ENCODE peak calls at places on chromosomes 12 and 14, in nine cellular contexts. One of them, this sample, is unnamed. For H3K4me1, the result is how much of the 10 kb centered on the place peaks cover.

GRCh38 chr12:120980800-120981368 is 2.5 kb downstream of the HNF1A start:
- DNase-seq in heart right ventricle: no peak
- DNase-seq in lung: no peak
- DNase-seq in cardiac muscle cell: no peak
- DNase-seq in neural progenitor cell: no peak
- DNase-seq in body of pancreas: peak
- DNase-seq in H1: no peak
- DNase-seq in transverse colon: peak
- DNase-seq in mucosa of descending colon: peak
- DNase-seq in this sample: peak

GRCh38 chr12:19369691-19370148 is 69.6 kb upstream of the AEBP2 start:
- DNase-seq in cardiac muscle cell: no peak
- DNase-seq in body of pancreas: no peak
- DNase-seq in lung: no peak
- DNase-seq in transverse colon: no peak
- DNase-seq in heart right ventricle: no peak
- DNase-seq in neural progenitor cell: no peak
- DNase-seq in mucosa of descending colon: no peak
- DNase-seq in H1: no peak
- DNase-seq in this sample: peak

GRCh38 chr14:59278111-59278510 is 89.6 kb downstream of the DAAM1 start:
- DNase-seq in cardiac muscle cell: no peak
- DNase-seq in H1: no peak
- DNase-seq in transverse colon: no peak
- DNase-seq in neural progenitor cell: no peak
- DNase-seq in lung: no peak
- DNase-seq in heart right ventricle: no peak
- DNase-seq in mucosa of descending colon: no peak
- DNase-seq in body of pancreas: no peak
- DNase-seq in this sample: no peak

GRCh38 chr14:105410642-105411016 is 9.0 kb upstream of the MTA1 start:
- DNase-seq in H1: no peak
- DNase-seq in lung: no peak
- DNase-seq in mucosa of descending colon: no peak
- DNase-seq in transverse colon: no peak
- DNase-seq in cardiac muscle cell: no peak
- DNase-seq in neural progenitor cell: no peak
- DNase-seq in heart right ventricle: no peak
- DNase-seq in body of pancreas: no peak
- DNase-seq in this sample: no peak

GRCh38 chr12:132827763-132828703 is 636 bp downstream of the GOLGA3 start:
- DNase-seq in H1: no peak
- DNase-seq in transverse colon: peak
- DNase-seq in heart right ventricle: peak
- DNase-seq in mucosa of descending colon: peak
- DNase-seq in neural progenitor cell: no peak
- DNase-seq in cardiac muscle cell: peak
- DNase-seq in body of pancreas: peak
- DNase-seq in lung: peak
- DNase-seq in this sample: peak

GRCh38 chr12:50985322-50985721 is 33.0 kb downstream of the HIGD1C start:
- DNase-seq in neural progenitor cell: no peak
- DNase-seq in mucosa of descending colon: no peak
- DNase-seq in transverse colon: no peak
- DNase-seq in lung: no peak
- DNase-seq in body of pancreas: no peak
- DNase-seq in cardiac muscle cell: peak
- DNase-seq in H1: no peak
- DNase-seq in heart right ventricle: no peak
- DNase-seq in this sample: no peak

GRCh38 chr12:24396266-24396665 is 446.8 kb upstream of the SOX5 start:
- DNase-seq in neural progenitor cell: peak
- DNase-seq in heart right ventricle: no peak
- DNase-seq in mucosa of descending colon: no peak
- DNase-seq in lung: no peak
- DNase-seq in body of pancreas: no peak
- DNase-seq in cardiac muscle cell: no peak
- DNase-seq in transverse colon: no peak
- DNase-seq in H1: no peak
- DNase-seq in this sample: no peak

GRCh38 chr12:130878193-130879185 is 6.6 kb downstream of the RAN start:
- DNase-seq in mucosa of descending colon: no peak
- DNase-seq in transverse colon: no peak
- DNase-seq in cardiac muscle cell: no peak
- DNase-seq in heart right ventricle: no peak
- DNase-seq in H1: peak
- DNase-seq in neural progenitor cell: no peak
- DNase-seq in lung: no peak
- DNase-seq in body of pancreas: no peak
- DNase-seq in this sample: peak

GRCh38 chr12:125185740-125186470 is 120.7 kb downstream of the AACS start:
- DNase-seq in mucosa of descending colon: peak
- DNase-seq in heart right ventricle: peak
- DNase-seq in body of pancreas: peak
- DNase-seq in neural progenitor cell: peak
- DNase-seq in cardiac muscle cell: peak
- DNase-seq in H1: peak
- DNase-seq in lung: peak
- DNase-seq in transverse colon: peak
- DNase-seq in this sample: peak

GRCh38 chr12:130049666-130050065 is 112.6 kb upstream of the FZD10 start:
- DNase-seq in heart right ventricle: no peak
- DNase-seq in transverse colon: no peak
- DNase-seq in lung: no peak
- DNase-seq in neural progenitor cell: peak
- DNase-seq in H1: no peak
- DNase-seq in body of pancreas: no peak
- DNase-seq in cardiac muscle cell: no peak
- DNase-seq in mucosa of descending colon: no peak
- DNase-seq in this sample: no peak

GRCh38 chr12:12540261-12541013 is 22.2 kb downstream of the DUSP16 start:
- DNase-seq in body of pancreas: no peak
- DNase-seq in H1: no peak
- DNase-seq in neural progenitor cell: no peak
- DNase-seq in transverse colon: no peak
- DNase-seq in mucosa of descending colon: no peak
- DNase-seq in lung: no peak
- DNase-seq in cardiac muscle cell: no peak
- DNase-seq in heart right ventricle: no peak
- DNase-seq in this sample: no peak

GRCh38 chr14:29734732-29735131 is 192.9 kb downstream of the PRKD1 start:
- DNase-seq in neural progenitor cell: peak
- DNase-seq in heart right ventricle: no peak
- DNase-seq in body of pancreas: no peak
- DNase-seq in mucosa of descending colon: no peak
- DNase-seq in H1: no peak
- DNase-seq in cardiac muscle cell: no peak
- DNase-seq in transverse colon: no peak
- DNase-seq in lung: no peak
- DNase-seq in this sample: no peak

GRCh38 chr14:91980157-91980556 is 32.7 kb upstream of the FBLN5 start:
- DNase-seq in neural progenitor cell: no peak
- DNase-seq in cardiac muscle cell: no peak
- DNase-seq in transverse colon: no peak
- DNase-seq in heart right ventricle: no peak
- DNase-seq in body of pancreas: no peak
- DNase-seq in H1: no peak
- DNase-seq in mucosa of descending colon: no peak
- DNase-seq in lung: no peak
- DNase-seq in this sample: no peak

GRCh38 chr14:68343534-68344093 is 449.3 kb downstream of the ZFP36L1 start:
- DNase-seq in neural progenitor cell: no peak
- DNase-seq in cardiac muscle cell: no peak
- DNase-seq in mucosa of descending colon: no peak
- DNase-seq in H1: no peak
- DNase-seq in lung: no peak
- DNase-seq in heart right ventricle: no peak
- DNase-seq in body of pancreas: no peak
- DNase-seq in transverse colon: no peak
- DNase-seq in this sample: no peak

GRCh38 chr14:31283568-31284252 is 76.1 kb upstream of the HECTD1 start:
- DNase-seq in neural progenitor cell: no peak
- DNase-seq in lung: no peak
- DNase-seq in body of pancreas: no peak
- DNase-seq in cardiac muscle cell: no peak
- DNase-seq in H1: no peak
- DNase-seq in heart right ventricle: no peak
- DNase-seq in transverse colon: no peak
- DNase-seq in mucosa of descending colon: no peak
- DNase-seq in this sample: no peak

GRCh38 chr12:130127909-130128763 is 34.1 kb upstream of the FZD10 start:
- DNase-seq in neural progenitor cell: no peak
- DNase-seq in body of pancreas: peak
- DNase-seq in cardiac muscle cell: no peak
- DNase-seq in mucosa of descending colon: no peak
- DNase-seq in heart right ventricle: peak
- DNase-seq in lung: peak
- DNase-seq in transverse colon: no peak
- DNase-seq in H1: no peak
- DNase-seq in this sample: no peak

GRCh38 chr12:104555650-104556049 is 98.9 kb downstream of the CHST11 start:
- DNase-seq in H1: no peak
- DNase-seq in heart right ventricle: no peak
- DNase-seq in neural progenitor cell: peak
- DNase-seq in transverse colon: no peak
- DNase-seq in body of pancreas: no peak
- DNase-seq in mucosa of descending colon: no peak
- DNase-seq in cardiac muscle cell: no peak
- DNase-seq in lung: no peak
- DNase-seq in this sample: no peak

GRCh38 chr14:33120341-33120740 is 181.7 kb downstream of the NPAS3 start:
- DNase-seq in H1: no peak
- DNase-seq in transverse colon: no peak
- DNase-seq in heart right ventricle: no peak
- DNase-seq in neural progenitor cell: no peak
- DNase-seq in body of pancreas: no peak
- DNase-seq in lung: no peak
- DNase-seq in cardiac muscle cell: no peak
- DNase-seq in mucosa of descending colon: no peak
- DNase-seq in this sample: no peak

GRCh38 chr12:7374423-7375144 is 69.4 kb downstream of the CD163L1 start:
- DNase-seq in lung: no peak
- DNase-seq in H1: peak
- DNase-seq in cardiac muscle cell: peak
- DNase-seq in neural progenitor cell: peak
- DNase-seq in transverse colon: peak
- DNase-seq in heart right ventricle: peak
- DNase-seq in body of pancreas: peak
- DNase-seq in mucosa of descending colon: peak
- DNase-seq in this sample: peak
- TF ChIP-seq CTCF in lung: no peak
- TF ChIP-seq CTCF in H1: peak
- TF ChIP-seq CTCF in cardiac muscle cell: peak
- TF ChIP-seq CTCF in neural progenitor cell: peak
- TF ChIP-seq CTCF in transverse colon: peak
- TF ChIP-seq CTCF in heart right ventricle: no peak
- TF ChIP-seq CTCF in body of pancreas: peak
- TF ChIP-seq CTCF in mucosa of descending colon: no peak
- TF ChIP-seq CTCF in this sample: peak

DNA sequence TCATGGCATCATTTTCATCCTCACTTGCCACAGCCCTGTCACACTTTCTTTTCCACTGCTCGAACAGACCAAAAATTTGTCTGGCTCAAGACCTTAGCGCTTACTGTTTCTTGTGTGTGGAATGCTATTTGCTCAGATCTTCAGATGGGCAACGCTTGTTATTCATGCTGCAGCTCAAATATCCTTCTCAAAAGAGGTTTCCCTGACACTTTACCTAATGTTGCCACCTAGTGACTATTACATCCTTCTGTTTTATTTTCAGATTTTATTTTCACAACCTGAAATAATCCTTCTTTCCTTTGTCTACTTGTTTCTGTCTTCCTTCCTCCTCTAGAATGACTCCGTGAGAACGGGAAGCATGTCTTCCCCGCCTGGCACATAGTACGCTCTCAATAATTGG is 5.6 kb downstream of the FBXO33 start:
- DNase-seq in mucosa of descending colon: no peak
- DNase-seq in H1: no peak
- DNase-seq in neural progenitor cell: no peak
- DNase-seq in body of pancreas: no peak
- DNase-seq in heart right ventricle: no peak
- DNase-seq in cardiac muscle cell: no peak
- DNase-seq in transverse colon: no peak
- DNase-seq in lung: no peak
- DNase-seq in this sample: peak
- H3K4me1 ChIP-seq in mucosa of descending colon: under half
- H3K4me1 ChIP-seq in H1: under half
- H3K4me1 ChIP-seq in neural progenitor cell: under half
- H3K4me1 ChIP-seq in body of pancreas: under half
- H3K4me1 ChIP-seq in heart right ventricle: half or more
- H3K4me1 ChIP-seq in cardiac muscle cell: under half
- H3K4me1 ChIP-seq in transverse colon: under half
- H3K4me1 ChIP-seq in lung: under half
- H3K4me1 ChIP-seq in this sample: under half

DNA sequence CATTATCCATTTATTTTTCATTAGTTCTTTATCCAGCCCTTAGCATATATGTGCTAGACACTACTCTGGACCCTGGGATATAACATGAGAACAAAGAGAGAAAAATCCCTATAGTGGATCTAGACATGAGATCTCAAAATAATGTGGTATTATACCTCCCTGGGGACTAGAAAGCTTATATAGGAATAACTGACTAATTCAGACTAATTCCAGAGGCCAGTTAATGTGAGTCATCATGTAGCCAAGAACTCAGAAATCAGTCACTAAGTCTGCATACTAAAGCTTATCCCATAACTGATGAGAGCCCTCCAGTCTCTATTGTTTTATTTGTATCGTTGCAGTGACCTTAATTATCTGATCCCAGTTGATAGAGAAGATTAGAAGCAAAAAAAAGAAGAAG is 267.1 kb upstream of the RGS6 start:
- DNase-seq in transverse colon: no peak
- DNase-seq in cardiac muscle cell: no peak
- DNase-seq in body of pancreas: no peak
- DNase-seq in lung: no peak
- DNase-seq in neural progenitor cell: no peak
- DNase-seq in mucosa of descending colon: no peak
- DNase-seq in heart right ventricle: no peak
- DNase-seq in H1: no peak
- DNase-seq in this sample: no peak
- H3K4me3 ChIP-seq in transverse colon: no peak
- H3K4me3 ChIP-seq in cardiac muscle cell: no peak
- H3K4me3 ChIP-seq in body of pancreas: no peak
- H3K4me3 ChIP-seq in lung: no peak
- H3K4me3 ChIP-seq in neural progenitor cell: no peak
- H3K4me3 ChIP-seq in mucosa of descending colon: no peak
- H3K4me3 ChIP-seq in heart right ventricle: no peak
- H3K4me3 ChIP-seq in H1: no peak
- H3K4me3 ChIP-seq in this sample: no peak

DNA sequence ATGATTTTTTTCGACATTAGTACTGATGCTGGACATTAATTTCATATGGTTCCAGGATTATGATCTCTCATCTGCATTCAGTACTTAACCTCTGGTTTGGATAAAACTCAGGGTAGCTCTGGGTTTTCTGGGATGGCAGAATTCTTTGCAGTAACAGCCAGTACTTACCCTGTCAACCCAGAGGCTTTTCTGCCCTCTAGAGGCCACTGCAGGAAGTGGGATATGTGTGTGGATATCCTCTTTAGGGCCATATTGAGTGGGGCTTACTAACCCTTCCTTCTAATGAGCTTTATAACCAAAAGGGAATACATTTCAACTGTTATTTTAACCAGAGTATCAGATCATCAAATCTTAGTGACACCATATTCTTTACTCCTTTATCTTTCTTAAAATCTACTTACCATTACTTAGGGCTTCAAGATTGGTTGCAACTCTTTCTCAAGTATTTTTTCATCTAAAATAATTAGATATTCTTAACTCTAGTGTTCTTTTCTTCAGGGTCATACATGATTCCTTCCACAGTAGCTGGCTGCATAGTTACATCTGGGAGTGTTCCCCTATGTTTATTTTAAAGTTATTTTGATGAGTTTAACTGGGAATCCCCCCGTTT is 488.0 kb upstream of the STXBP6 start:
- DNase-seq in neural progenitor cell: peak
- DNase-seq in lung: no peak
- DNase-seq in cardiac muscle cell: peak
- DNase-seq in heart right ventricle: no peak
- DNase-seq in body of pancreas: peak
- DNase-seq in mucosa of descending colon: no peak
- DNase-seq in H1: peak
- DNase-seq in transverse colon: peak
- DNase-seq in this sample: peak
- TF ChIP-seq CTCF in neural progenitor cell: peak
- TF ChIP-seq CTCF in lung: no peak
- TF ChIP-seq CTCF in cardiac muscle cell: no peak
- TF ChIP-seq CTCF in heart right ventricle: no peak
- TF ChIP-seq CTCF in body of pancreas: peak
- TF ChIP-seq CTCF in mucosa of descending colon: peak
- TF ChIP-seq CTCF in H1: peak
- TF ChIP-seq CTCF in transverse colon: peak
- TF ChIP-seq CTCF in this sample: peak